ENCODE peak calls at places on chromosomes 4 and X, in four cellular contexts. E is K562, R is SK-N-SH, H is H1. P is an unnamed sample.
A peak's percentile ranks its signal among the peaks of the same experiment; 100 is the strongest.

GRCh38 chr4:151226004-151226932 is 50.7 kb upstream of the PRSS48 start:
- DNase-seq in E (no peak), R (no peak), H (no peak), P (no peak)

GRCh38 chr4:146211440-146211839 is 2.9 kb upstream of the REELD1 start:
- DNase-seq in E (no peak), R (no peak), H (no peak), P (no peak)

GRCh38 chrX:69060631-69061408 is 104.4 kb downstream of the PJA1 start:
- DNase-seq in E (no peak), R (no peak), H (no peak), P (no peak)

GRCh38 chrX:10235851-10236250 is 79.1 kb downstream of the CLCN4 start:
- DNase-seq in E (no peak), R (no peak), H (no peak), P (no peak)

GRCh38 chr4:120232050-120232449 is 165.4 kb upstream of the MAD2L1 start:
- DNase-seq in E (no peak), R (no peak), H (no peak), P (no peak)

GRCh38 chr4:98586634-98587354 is 71.6 kb downstream of the TSPAN5 start:
- DNase-seq in E (no peak), R (no peak), H (no peak), P (no peak)

GRCh38 chr4:54683616-54684346 is 26.0 kb downstream of the KIT start:
- DNase-seq in E (peak; percentile 20), R (no peak), H (no peak), P (peak; percentile 38)

GRCh38 chrX:107626916-107627315 is 1.4 kb upstream of the PRPS1 start:
- DNase-seq in E (no peak), R (no peak), H (no peak), P (no peak)

GRCh38 chrX:137194164-137194563 is 160.4 kb upstream of the GPR101 start:
- DNase-seq in E (peak; percentile 40), R (peak; percentile 16), H (peak; percentile 3), P (no peak)

GRCh38 chr4:175441256-175441655 is 370.8 kb downstream of the GPM6A start:
- DNase-seq in E (no peak), R (no peak), H (no peak), P (no peak)

GRCh38 chr4:175440776-175441175 is 371.3 kb downstream of the GPM6A start:
- DNase-seq in E (no peak), R (no peak), H (no peak), P (no peak)

GRCh38 chr4:175431635-175432034 is 380.4 kb downstream of the GPM6A start:
- DNase-seq in E (no peak), R (peak; percentile 8), H (no peak), P (no peak)

DNA sequence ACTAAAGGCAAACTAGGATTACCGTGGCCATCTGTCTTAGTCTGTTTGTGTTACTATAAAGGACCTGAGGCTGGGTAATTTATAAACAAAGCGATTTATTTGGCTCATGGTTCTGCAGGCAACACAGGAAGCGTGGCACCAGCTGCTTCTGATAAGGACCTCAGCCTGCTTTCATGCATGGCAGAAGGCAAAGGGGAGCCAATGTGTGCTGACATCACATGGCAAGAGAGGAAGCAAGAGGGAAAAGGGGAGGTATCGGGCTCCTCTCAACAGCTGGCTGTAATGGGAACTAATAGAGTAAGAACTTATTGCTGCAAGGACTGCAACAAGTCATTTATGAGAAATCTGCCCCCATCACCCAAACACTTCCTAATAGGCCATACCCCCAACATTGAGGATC is 376.6 kb downstream of the GPM6A start:
- DNase-seq in E (no peak), R (peak; percentile 37), H (no peak), P (no peak)
- TF ChIP-seq JUND in E (no peak), R (no peak), H (no peak), P (no peak)

GRCh38 chr4:25981749-25982148 is 67.7 kb downstream of the SMIM20 start:
- DNase-seq in E (no peak), R (no peak), H (no peak), P (no peak)

GRCh38 chr4:25976780-25977179 is 62.8 kb downstream of the SMIM20 start:
- DNase-seq in E (no peak), R (no peak), H (no peak), P (no peak)

GRCh38 chr4:25977397-25978170 is 63.6 kb downstream of the SMIM20 start:
- DNase-seq in E (no peak), R (peak; percentile 63), H (no peak), P (no peak)

GRCh38 chr4:25982962-25983361 is 68.9 kb downstream of the SMIM20 start:
- DNase-seq in E (no peak), R (no peak), H (no peak), P (no peak)

DNA sequence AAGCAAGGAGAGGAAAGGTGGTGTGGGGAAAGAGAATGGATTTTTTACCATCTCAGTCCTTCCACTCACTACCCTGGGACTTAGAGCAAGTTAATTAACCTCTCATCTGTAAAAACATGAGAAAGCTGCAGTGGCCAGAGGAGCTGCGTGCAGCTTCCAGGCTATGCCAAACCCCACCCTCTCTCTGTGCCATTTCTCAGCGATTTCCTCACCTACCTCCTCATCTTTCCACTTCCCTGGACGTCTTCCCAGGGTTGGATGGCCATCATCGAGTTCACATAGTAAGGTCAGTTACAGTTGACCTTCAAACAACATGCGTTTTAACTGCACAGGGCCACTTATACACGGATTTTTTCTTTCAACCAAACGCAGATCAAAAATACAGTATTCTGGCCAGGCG is 64.3 kb downstream of the SMIM20 start:
- DNase-seq in E (no peak), R (no peak), H (no peak), P (no peak)
- TF ChIP-seq JUND in E (no peak), R (no peak), H (no peak), P (no peak)

GRCh38 chr4:17781072-17781830 is at the start of gene FAM184B:
- DNase-seq in E (no peak), R (peak; percentile 63), H (no peak), P (no peak)

GRCh38 chr4:17781831-17782287 is 438 bp upstream of the FAM184B start:
- DNase-seq in E (no peak), R (no peak), H (no peak), P (no peak)

GRCh38 chr4:17785858-17786257 is 4.4 kb upstream of the FAM184B start:
- DNase-seq in E (no peak), R (no peak), H (no peak), P (no peak)

GRCh38 chr4:17778431-17778830 is 3.0 kb downstream of the FAM184B start:
- DNase-seq in E (no peak), R (no peak), H (no peak), P (no peak)

GRCh38 chr4:17780461-17781071 is 855 bp downstream of the FAM184B start:
- DNase-seq in E (no peak), R (no peak), H (no peak), P (peak; percentile 36)
- TF ChIP-seq JUND in E (no peak), R (no peak), H (no peak), P (no peak)

GRCh38 chr4:8285143-8285975 is 15.8 kb downstream of the HTRA3 start:
- DNase-seq in E (no peak), R (no peak), H (no peak), P (no peak)
- TF ChIP-seq JUND in E (no peak), R (no peak), H (no peak), P (no peak)

DNA sequence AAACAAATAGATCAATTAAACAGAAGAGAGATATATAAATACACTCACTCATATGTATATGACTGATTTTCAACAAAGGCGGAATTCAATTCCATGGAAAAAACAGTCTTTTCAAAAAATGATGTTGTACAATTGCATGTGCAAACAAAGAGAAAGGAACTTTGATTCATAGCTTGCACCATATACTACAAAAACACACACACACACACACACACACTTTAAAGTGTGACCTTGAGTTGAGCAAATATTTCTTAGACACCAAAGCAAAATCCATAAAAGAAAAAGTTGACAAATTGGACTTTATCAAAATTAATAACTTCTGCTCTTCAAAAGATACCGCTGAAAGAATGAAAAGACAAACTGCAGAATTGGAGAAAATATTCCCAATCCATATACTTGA is 168.8 kb downstream of the EVC2 start:
- DNase-seq in E (no peak), R (no peak), H (no peak), P (no peak)
- TF ChIP-seq JUND in E (no peak), R (no peak), H (no peak), P (no peak)

GRCh38 chrX:38943120-38943519 is 141.9 kb downstream of the MID1IP1 start:
- DNase-seq in E (no peak), R (no peak), H (no peak), P (no peak)
- TF ChIP-seq JUND in E (peak; percentile 19), R (no peak), H (no peak), P (no peak)

GRCh38 chrX:119094819-119095218 is 22.0 kb downstream of the CT47C1 start:
- DNase-seq in E (no peak), R (no peak), H (no peak), P (no peak)

GRCh38 chrX:119089619-119090018 is 16.8 kb downstream of the CT47C1 start:
- DNase-seq in E (no peak), R (no peak), H (no peak), P (no peak)

GRCh38 chrX:119095936-119096335 is 23.1 kb downstream of the CT47C1 start:
- DNase-seq in E (no peak), R (no peak), H (no peak), P (no peak)

DNA sequence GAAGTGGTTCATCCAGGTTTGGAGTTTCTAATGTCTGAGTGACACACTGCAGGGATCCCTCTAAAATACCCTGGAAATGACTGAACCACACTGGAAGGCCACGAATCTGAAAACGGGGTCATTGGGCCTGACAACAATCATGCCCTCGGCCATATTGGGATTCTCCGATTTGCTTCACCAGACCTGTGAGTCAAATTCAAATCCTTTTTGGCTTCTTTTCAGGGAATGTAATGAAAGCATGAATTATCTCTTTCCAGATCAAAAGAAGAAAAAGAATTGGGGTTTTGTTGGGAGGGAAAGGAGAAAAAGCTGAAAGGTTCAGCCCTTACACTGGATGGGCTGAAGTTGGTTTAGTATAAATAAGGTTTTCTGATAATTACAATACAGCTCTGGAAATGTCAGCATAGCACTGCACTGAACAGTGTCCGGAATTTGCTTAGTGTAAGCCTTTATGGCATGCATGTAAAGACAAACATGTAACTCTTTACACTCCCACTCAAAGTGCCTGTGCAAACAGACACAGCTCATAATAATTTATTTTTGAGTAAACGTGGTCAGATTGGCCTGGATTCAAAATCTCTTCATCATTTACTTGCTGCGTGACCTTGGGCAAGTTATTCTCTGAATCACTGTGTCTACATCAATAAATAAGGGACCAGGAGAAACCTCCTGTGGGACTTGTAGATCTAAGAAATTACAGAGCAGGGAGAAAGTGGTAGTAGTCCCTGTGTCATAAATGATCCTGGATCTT is 21.4 kb downstream of the CT47C1 start:
- DNase-seq in E (no peak), R (no peak), H (no peak), P (peak; percentile 8)
- TF ChIP-seq JUND in E (no peak), R (no peak), H (no peak), P (peak; percentile 87)

DNA sequence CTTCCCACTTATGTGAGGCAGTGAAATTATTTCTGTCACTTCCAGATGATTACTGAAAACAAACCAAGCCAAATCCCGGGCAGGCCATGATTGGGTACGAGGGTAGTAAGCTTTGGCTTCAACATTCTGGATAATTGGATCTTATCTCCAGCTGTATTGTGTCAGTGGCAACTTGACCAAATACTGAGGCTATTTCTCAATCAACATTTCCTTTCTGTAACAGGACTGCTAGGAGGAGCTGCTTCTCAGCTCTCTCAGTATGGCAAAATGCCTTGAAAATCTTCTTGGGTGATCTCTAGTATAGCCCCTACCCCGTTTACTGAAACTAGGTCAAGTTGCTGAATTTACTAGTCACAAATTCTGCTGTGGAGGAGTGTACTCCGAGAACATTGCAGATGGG is 169.3 kb upstream of the FRMPD4 start:
- DNase-seq in E (no peak), R (no peak), H (no peak), P (no peak)
- TF ChIP-seq JUND in E (no peak), R (no peak), H (no peak), P (no peak)

GRCh38 chr4:149404143-149404542 is 411.5 kb downstream of the IQCM start:
- DNase-seq in E (no peak), R (no peak), H (no peak), P (no peak)

GRCh38 chr4:149409186-149410056 is 406.2 kb downstream of the IQCM start:
- DNase-seq in E (no peak), R (no peak), H (no peak), P (no peak)
- TF ChIP-seq JUND in E (no peak), R (peak; percentile 73), H (no peak), P (no peak)